ENCODE peak calls at places on chromosomes 7 and 10, in eight cellular contexts. I, J, F, U, Y, P, N and A are unnamed samples.

GRCh38 chr10:10500941-10501340 is 516.7 kb upstream of the CELF2 start:
- DNase-seq in I (no peak), J (no peak), F (no peak), U (peak; percentile 23), Y (no peak), P (no peak), N (no peak), A (no peak)

GRCh38 chr7:128366290-128366689 is 4.8 kb upstream of the PRRT4 start:
- DNase-seq in I (no peak), J (no peak), F (no peak), U (no peak), Y (no peak), P (no peak), N (no peak), A (no peak)

GRCh38 chr7:139340808-139341057 is 404 bp upstream of the FMC1 start:
- DNase-seq in I (no peak), J (no peak), F (peak; percentile 96), U (no peak), Y (no peak), P (no peak), N (no peak), A (no peak)

GRCh38 chr10:91683976-91684375 is 51.1 kb upstream of the PPP1R3C start:
- DNase-seq in I (no peak), J (no peak), F (peak; percentile 65), U (peak; percentile 92), Y (no peak), P (no peak), N (no peak), A (no peak)

GRCh38 chr7:12389089-12389700 is 14.5 kb downstream of the VWDE start:
- DNase-seq in I (peak; percentile 58), J (peak; percentile 72), F (peak; percentile 39), U (peak; percentile 53), Y (peak; percentile 72), P (peak; percentile 45), N (peak; percentile 62), A (peak; percentile 6)

GRCh38 chr10:79386637-79387465 is 39.6 kb downstream of the PPIF start:
- DNase-seq in I (no peak), J (no peak), F (peak; percentile 6), U (no peak), Y (no peak), P (no peak), N (no peak), A (no peak)

GRCh38 chr10:102523250-102524029 is 19.7 kb downstream of the SUFU start:
- DNase-seq in I (no peak), J (no peak), F (no peak), U (peak; percentile 77), Y (no peak), P (no peak), N (no peak), A (no peak)

GRCh38 chr10:128545216-128545615 is 419.0 kb upstream of the MKI67 start:
- DNase-seq in I (no peak), J (no peak), F (no peak), U (no peak), Y (no peak), P (no peak), N (no peak), A (no peak)

GRCh38 chr10:86061301-86061873 is 305.2 kb downstream of the GRID1 start:
- DNase-seq in I (no peak), J (no peak), F (no peak), U (no peak), Y (no peak), P (no peak), N (no peak), A (no peak)

GRCh38 chr10:26540601-26541000 is 102.5 kb downstream of the APBB1IP start:
- DNase-seq in I (peak; percentile 14), J (no peak), F (peak; percentile 47), U (no peak), Y (no peak), P (no peak), N (no peak), A (peak; percentile 11)

GRCh38 chr7:24381919-24382505 is 98.0 kb downstream of the NPY start:
- DNase-seq in I (no peak), J (no peak), F (peak; percentile 42), U (peak; percentile 25), Y (peak; percentile 30), P (no peak), N (no peak), A (no peak)

GRCh38 chr10:102645741-102646609 is 1.7 kb downstream of the TRIM8 start:
- DNase-seq in I (peak; percentile 75), J (peak; percentile 45), F (peak; percentile 76), U (peak; percentile 97), Y (peak; percentile 85), P (peak; percentile 66), N (peak; percentile 62), A (peak; percentile 6)

GRCh38 chr10:17349717-17350116 is 104.7 kb downstream of the ST8SIA6 start:
- DNase-seq in I (no peak), J (no peak), F (no peak), U (no peak), Y (no peak), P (no peak), N (no peak), A (no peak)

GRCh38 chr10:69901623-69902505 is 100.2 kb downstream of the COL13A1 start:
- DNase-seq in I (no peak), J (peak; percentile 18), F (peak; percentile 85), U (peak; percentile 60), Y (no peak), P (no peak), N (peak; percentile 19), A (peak; percentile 20)

GRCh38 chr7:70600993-70601392 is 531.0 kb upstream of the GALNT17 start:
- DNase-seq in I (no peak), J (no peak), F (no peak), U (no peak), Y (no peak), P (no peak), N (no peak), A (no peak)

GRCh38 chr7:141475678-141476077 is 75.5 kb upstream of the AGK start:
- DNase-seq in I (no peak), J (no peak), F (no peak), U (no peak), Y (no peak), P (no peak), N (no peak), A (no peak)

GRCh38 chr7:135877799-135878198 is 99.4 kb downstream of the MTPN start:
- DNase-seq in I (no peak), J (no peak), F (no peak), U (peak; percentile 31), Y (no peak), P (no peak), N (no peak), A (peak; percentile 17)

GRCh38 chr10:97759981-97760345 is 11.8 kb downstream of the SFRP5 start:
- DNase-seq in I (no peak), J (no peak), F (no peak), U (no peak), Y (no peak), P (no peak), N (no peak), A (no peak)

GRCh38 chr10:89600041-89600440 is 45.0 kb downstream of the PANK1 start:
- DNase-seq in I (no peak), J (no peak), F (no peak), U (no peak), Y (no peak), P (no peak), N (no peak), A (no peak)

GRCh38 chr7:14871880-14872279 is 30.7 kb downstream of the DGKB start:
- DNase-seq in I (no peak), J (no peak), F (no peak), U (no peak), Y (no peak), P (no peak), N (no peak), A (no peak)

GRCh38 chr7:50653116-50653854 is 88.1 kb upstream of the DDC start:
- DNase-seq in I (no peak), J (no peak), F (no peak), U (no peak), Y (no peak), P (no peak), N (peak; percentile 40), A (no peak)

GRCh38 chr7:27245124-27245797 is 2.7 kb downstream of the EVX1 start:
- DNase-seq in I (no peak), J (no peak), F (peak; percentile 71), U (no peak), Y (no peak), P (no peak), N (no peak), A (no peak)

GRCh38 chr10:97081621-97082235 is 104.0 kb downstream of the SLIT1 start:
- DNase-seq in I (peak; percentile 66), J (peak; percentile 62), F (peak; percentile 76), U (peak; percentile 45), Y (peak; percentile 66), P (no peak), N (no peak), A (no peak)

GRCh38 chr7:128055668-128056067 is 24.4 kb upstream of the LRRC4 start:
- DNase-seq in I (no peak), J (no peak), F (no peak), U (peak; percentile 37), Y (no peak), P (no peak), N (no peak), A (no peak)

GRCh38 chr10:27643296-27643695 is 102.3 kb downstream of the MKX start:
- DNase-seq in I (no peak), J (no peak), F (no peak), U (no peak), Y (no peak), P (no peak), N (no peak), A (no peak)

GRCh38 chr10:17872191-17873091 is 63.3 kb downstream of the MRC1 start:
- DNase-seq in I (no peak), J (peak; percentile 17), F (no peak), U (peak; percentile 37), Y (no peak), P (no peak), N (no peak), A (no peak)

GRCh38 chr7:66859794-66860645 is 61.0 kb upstream of the TMEM248 start:
- DNase-seq in I (peak; percentile 27), J (peak; percentile 11), F (no peak), U (no peak), Y (peak; percentile 92), P (peak; percentile 20), N (peak; percentile 15), A (peak; percentile 67)

GRCh38 chr10:112209534-112210200 is 26.1 kb upstream of the GPAM start:
- DNase-seq in I (no peak), J (no peak), F (peak; percentile 25), U (peak; percentile 46), Y (no peak), P (peak; percentile 34), N (peak; percentile 55), A (no peak)

GRCh38 chr10:100895346-100895745 is 17.4 kb upstream of the SLF2 start:
- DNase-seq in I (no peak), J (no peak), F (no peak), U (no peak), Y (no peak), P (no peak), N (no peak), A (no peak)

GRCh38 chr10:84166620-84167288 is 6.8 kb upstream of the GPR15LG start:
- DNase-seq in I (no peak), J (no peak), F (no peak), U (no peak), Y (no peak), P (no peak), N (no peak), A (no peak)

GRCh38 chr10:48454302-48455054 is 148.0 kb downstream of the MAPK8 start:
- DNase-seq in I (no peak), J (no peak), F (no peak), U (no peak), Y (no peak), P (no peak), N (no peak), A (no peak)

GRCh38 chr7:151379193-151379520 is 30.7 kb downstream of the WDR86 start:
- DNase-seq in I (no peak), J (no peak), F (no peak), U (no peak), Y (no peak), P (no peak), N (no peak), A (no peak)

GRCh38 chr10:76433161-76434005 is 1002.0 kb downstream of the LRMDA start:
- DNase-seq in I (no peak), J (no peak), F (peak; percentile 77), U (no peak), Y (no peak), P (no peak), N (no peak), A (peak; percentile 81)

GRCh38 chr10:48399056-48399541 is 92.6 kb downstream of the MAPK8 start:
- DNase-seq in I (no peak), J (no peak), F (peak; percentile 47), U (no peak), Y (no peak), P (no peak), N (no peak), A (peak; percentile 73)